ENCODE peak calls at places on chromosomes 6 and 20, in ten cellular contexts. H is stimulated activated CD4-positive, alpha-beta T cell treated with anti-CD3 and anti-CD28 coated beads, Interleukin-2, amount 100 ng/mL, for 48 hours; F is effector memory CD8-positive, alpha-beta T cell; U is NB4; O is type B pancreatic cell; Q is activated T-helper 1 cell treated with Interleukin-2 at 50 U/mL for 16 hours; J is germinal center; G is stimulated activated CD8-positive, alpha-beta memory T cell treated with anti-CD3 and anti-CD28 coated beads, Interleukin-4, amount 100 ng/mL, for 4 hours; N is NCI-H2171; K is LoVo. C is an unnamed sample.

GRCh38 chr6:33812669-33813068 is 8.9 kb upstream of the MLN start:
- DNase-seq in Q (no peak), O (peak), K (peak), G (no peak), J (peak), H (peak), F (peak), U (peak), N (no peak), C (peak)

GRCh38 chr6:63926950-63927349 is 291.3 kb downstream of the PHF3 start:
- DNase-seq in O (no peak), N (no peak), K (no peak), H (no peak), G (no peak), F (no peak), U (no peak), Q (no peak), J (no peak), C (no peak)

GRCh38 chr20:8766868-8767390 is 302.0 kb upstream of the PLCB4 start:
- DNase-seq in U (no peak), F (no peak), H (no peak), O (no peak), N (peak), Q (no peak), G (no peak), K (no peak), J (no peak), C (no peak)

GRCh38 chr20:408843-409696 is 971 bp downstream of the RBCK1 start:
- DNase-seq in O (no peak), G (no peak), F (no peak), U (peak), H (no peak), K (no peak), N (no peak), J (no peak), Q (no peak), C (no peak)

GRCh38 chr20:8853805-8854338 is 215.0 kb upstream of the PLCB4 start:
- DNase-seq in O (no peak), Q (no peak), U (peak), N (peak), K (peak), H (no peak), G (no peak), F (no peak), J (peak), C (peak)

GRCh38 chr6:140684776-140685550 is 1310.5 kb upstream of the CITED2 start:
- DNase-seq in J (no peak), Q (no peak), F (no peak), N (no peak), K (no peak), O (no peak), H (no peak), U (no peak), G (no peak), C (no peak)

GRCh38 chr6:139625998-139626975 is 251.8 kb upstream of the CITED2 start:
- DNase-seq in Q (no peak), O (no peak), H (no peak), F (no peak), K (no peak), J (no peak), N (no peak), G (no peak), U (peak), C (peak)

GRCh38 chr20:58246346-58246745 is 17.9 kb upstream of the ANKRD60 start:
- DNase-seq in J (no peak), H (no peak), G (no peak), F (no peak), U (peak), O (no peak), K (no peak), Q (no peak), N (no peak), C (peak)

GRCh38 chr6:49423817-49424216 is 39.2 kb downstream of the MMUT start:
- DNase-seq in O (no peak), K (no peak), F (no peak), U (peak), Q (no peak), G (no peak), J (no peak), N (no peak), H (no peak), C (no peak)

GRCh38 chr6:36609582-36609981 is 15.4 kb downstream of the SRSF3 start:
- DNase-seq in N (no peak), Q (no peak), F (no peak), J (no peak), K (no peak), U (no peak), G (no peak), O (no peak), H (no peak), C (no peak)

GRCh38 chr20:59884494-59884893 is 48.9 kb downstream of the SYCP2 start:
- DNase-seq in F (no peak), U (no peak), N (no peak), G (no peak), J (no peak), Q (no peak), K (no peak), H (no peak), O (no peak), C (no peak)

GRCh38 chr20:20413801-20414200 is 45.9 kb downstream of the INSM1 start:
- DNase-seq in N (no peak), G (no peak), U (no peak), O (no peak), H (no peak), Q (no peak), J (no peak), K (no peak), F (no peak), C (no peak)

GRCh38 chr20:63775096-63775978 is 35.8 kb downstream of the SLC2A4RG start:
- DNase-seq in F (no peak), O (peak), N (no peak), J (peak), K (no peak), U (no peak), G (no peak), Q (no peak), H (no peak), C (no peak)

GRCh38 chr6:106961801-106962200 is 12.7 kb downstream of the CD24 start:
- DNase-seq in F (no peak), H (no peak), U (no peak), O (no peak), J (no peak), G (no peak), N (no peak), Q (no peak), K (no peak), C (no peak)

GRCh38 chr20:9408422-9409300 is 105.7 kb upstream of the LAMP5 start:
- DNase-seq in N (peak), J (no peak), Q (no peak), U (no peak), G (no peak), K (no peak), H (no peak), F (no peak), O (no peak), C (no peak)

GRCh38 chr6:35370124-35370741 is 27.9 kb downstream of the PPARD start:
- DNase-seq in H (peak), Q (no peak), N (no peak), J (peak), K (peak), F (no peak), O (no peak), G (peak), U (peak), C (peak)

GRCh38 chr6:163469459-163469858 is 54.9 kb downstream of the QKI start:
- DNase-seq in G (no peak), N (no peak), H (no peak), O (no peak), K (no peak), F (no peak), J (no peak), U (no peak), Q (no peak), C (peak)

GRCh38 chr6:29995346-29995777 is 53.0 kb downstream of the HLA-A start:
- DNase-seq in F (no peak), K (no peak), J (no peak), G (no peak), N (no peak), Q (no peak), U (peak), H (no peak), O (no peak), C (no peak)

GRCh38 chr6:33814663-33814985 is 10.8 kb upstream of the MLN start:
- DNase-seq in J (no peak), U (no peak), Q (no peak), G (no peak), K (no peak), N (no peak), O (no peak), F (no peak), H (no peak), C (no peak)

GRCh38 chr20:33299111-33299603 is 16.1 kb downstream of the BPIFB1 start:
- DNase-seq in G (peak), J (peak), F (peak), U (peak), H (peak), Q (peak), N (peak), K (peak), O (peak), C (peak)

GRCh38 chr20:22684763-22685443 is 100.5 kb upstream of the FOXA2 start:
- DNase-seq in G (no peak), O (no peak), U (no peak), N (no peak), F (no peak), Q (no peak), J (no peak), H (no peak), K (no peak), C (peak)

GRCh38 chr6:31070711-31071197 is 41.6 kb downstream of the C6orf15 start:
- DNase-seq in O (no peak), F (no peak), H (no peak), Q (no peak), J (no peak), G (no peak), K (no peak), U (peak), N (no peak), C (peak)

GRCh38 chr6:42294759-42295158 is 77.1 kb upstream of the MRPS10 start:
- DNase-seq in O (no peak), H (no peak), Q (no peak), K (peak), F (no peak), J (no peak), N (no peak), U (peak), G (no peak), C (no peak)